ENCODE peak calls at places on chromosomes 13 and 19, in six cellular contexts. E is SK-N-SH, J is A549, X is GM12878, D is H1, Y is HepG2. G is an unnamed sample.

GRCh38 chr13:48241651-48242050 is 8.6 kb downstream of the ITM2B start:
- DNase-seq in E (no peak), J (no peak), X (no peak), D (no peak), Y (no peak), G (no peak)

GRCh38 chr13:38582133-38582532 is 104.7 kb upstream of the FREM2 start:
- DNase-seq in E (peak), J (peak), X (no peak), D (no peak), Y (peak), G (peak)

GRCh38 chr19:3243851-3244700 is 19.6 kb downstream of the CELF5 start:
- DNase-seq in E (no peak), J (no peak), X (no peak), D (no peak), Y (peak), G (peak)

GRCh38 chr13:93227906-93228801 is 1.5 kb downstream of the GPC6 start:
- DNase-seq in E (peak), J (no peak), X (no peak), D (no peak), Y (peak), G (peak)

GRCh38 chr19:10780368-10780767 is 55.6 kb downstream of the TMED1 start:
- DNase-seq in E (no peak), J (no peak), X (no peak), D (no peak), Y (no peak), G (no peak)

GRCh38 chr19:7953060-7953459 is 9.6 kb upstream of the TIMM44 start:
- DNase-seq in E (no peak), J (no peak), X (no peak), D (no peak), Y (no peak), G (no peak)

GRCh38 chr19:52734340-52734892 is 428 bp downstream of the ZNF611 start:
- DNase-seq in E (peak), J (no peak), X (no peak), D (no peak), Y (no peak), G (peak)

GRCh38 chr13:98742961-98743360 is 9.5 kb downstream of the SLC15A1 start:
- DNase-seq in E (no peak), J (no peak), X (no peak), D (no peak), Y (no peak), G (no peak)

GRCh38 chr13:100528353-100528752 is 60.2 kb downstream of the GGACT start:
- DNase-seq in E (no peak), J (no peak), X (no peak), D (no peak), Y (no peak), G (no peak)

GRCh38 chr13:49020940-49021548 is 45.3 kb downstream of the FNDC3A start:
- DNase-seq in E (no peak), J (no peak), X (no peak), D (peak), Y (no peak), G (no peak)

DNA sequence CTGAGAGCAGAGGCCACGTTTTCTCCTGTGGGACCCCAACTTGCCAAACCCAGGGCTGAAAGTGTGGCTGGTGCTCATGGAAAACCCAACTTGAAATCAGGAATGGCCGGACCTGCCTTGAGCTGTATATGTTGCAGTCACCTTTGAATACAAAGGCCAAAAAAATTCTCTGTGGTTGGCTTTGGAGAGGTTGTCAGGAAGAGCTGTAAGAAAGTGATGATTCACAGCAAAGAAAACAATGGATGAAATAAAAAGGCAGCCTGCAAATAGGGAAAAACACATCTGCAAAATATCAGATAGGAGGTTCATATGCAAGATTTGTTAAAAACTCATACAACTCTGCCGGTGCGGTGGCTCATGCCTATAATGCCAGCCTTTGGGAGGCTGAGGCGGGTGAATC is 715.8 kb downstream of the UQCRFS1 start:
- DNase-seq in E (no peak), J (no peak), X (no peak), D (no peak), Y (no peak), G (no peak)
- TF ChIP-seq CHD2 in E (no peak), J (no peak), X (no peak), D (no peak), Y (no peak), G (no peak)

DNA sequence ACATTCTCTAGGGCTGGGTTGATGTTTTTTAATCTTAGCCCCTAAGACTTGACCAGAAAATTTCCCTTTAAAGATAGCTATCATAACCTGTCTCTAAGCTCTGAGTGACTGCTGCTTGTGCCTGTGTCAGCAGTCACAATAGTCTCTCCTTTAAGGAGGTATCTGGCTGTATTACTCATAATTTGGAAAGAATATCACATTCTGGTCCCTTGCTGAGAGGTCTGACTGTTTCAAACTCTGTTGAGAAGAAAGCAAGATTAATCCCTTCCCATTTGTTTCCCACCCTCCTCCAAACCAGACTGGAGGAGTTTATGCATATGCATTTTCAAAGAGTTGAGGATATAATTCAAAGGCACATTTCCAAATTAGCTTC is 2.3 kb downstream of the HTR2A start:
- DNase-seq in E (no peak), J (no peak), X (no peak), D (no peak), Y (no peak), G (no peak)
- TF ChIP-seq CHD2 in E (no peak), J (no peak), X (no peak), D (no peak), Y (no peak), G (no peak)

GRCh38 chr19:55704494-55705245 is 29.6 kb downstream of the EPN1 start:
- DNase-seq in E (no peak), J (no peak), X (no peak), D (no peak), Y (no peak), G (no peak)

GRCh38 chr19:55700813-55701212 is 25.8 kb downstream of the EPN1 start:
- DNase-seq in E (no peak), J (no peak), X (no peak), D (no peak), Y (no peak), G (no peak)

GRCh38 chr19:55705972-55706371 is 30.9 kb downstream of the EPN1 start:
- DNase-seq in E (no peak), J (no peak), X (no peak), D (no peak), Y (no peak), G (no peak)

GRCh38 chr19:55702131-55702627 is 27.2 kb downstream of the EPN1 start:
- DNase-seq in E (peak), J (no peak), X (no peak), D (no peak), Y (no peak), G (peak)

DNA sequence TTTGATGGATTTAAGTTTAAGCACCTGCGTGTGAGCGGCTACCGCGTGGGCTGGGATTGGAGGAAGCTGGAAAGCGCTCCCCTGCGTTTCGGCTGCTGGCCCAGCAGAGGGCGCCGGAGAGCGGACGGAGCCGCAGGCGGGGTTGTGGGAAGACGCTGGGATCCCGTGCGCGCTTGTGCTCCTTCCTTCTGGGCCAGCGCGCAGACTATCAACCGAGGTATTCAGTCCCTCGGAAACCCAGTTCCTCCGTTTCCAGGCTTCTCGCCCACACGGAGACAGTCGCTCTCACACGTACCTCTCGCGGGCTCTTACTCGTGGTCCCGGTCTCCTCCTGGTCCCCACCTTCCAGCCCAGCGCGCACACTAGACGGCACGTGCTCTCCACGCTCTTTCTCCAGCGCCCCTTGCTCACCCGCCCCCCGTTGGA is 28.8 kb downstream of the EPN1 start:
- DNase-seq in E (peak), J (no peak), X (no peak), D (peak), Y (no peak), G (peak)
- TF ChIP-seq CHD2 in E (no peak), J (no peak), X (no peak), D (no peak), Y (no peak), G (no peak)

DNA sequence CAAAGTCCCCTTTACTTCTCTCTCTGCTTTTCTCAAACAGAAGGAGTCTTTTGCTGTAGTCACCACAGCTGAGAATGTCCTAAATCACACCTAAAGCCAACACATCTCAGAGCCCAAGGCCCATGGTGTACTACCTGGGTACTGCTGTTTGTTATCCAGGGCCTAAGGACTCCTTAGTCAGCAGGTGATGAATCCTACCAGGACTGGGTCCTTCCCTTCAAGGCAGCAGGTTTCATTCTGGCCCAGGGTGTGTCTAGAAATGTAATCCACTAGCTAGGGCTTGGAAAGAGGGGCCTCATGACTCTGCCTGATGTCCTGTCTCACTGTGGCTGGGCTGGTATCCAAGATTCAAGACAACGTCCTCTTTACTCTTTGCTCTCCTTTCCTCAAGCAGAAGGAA is 36.2 kb upstream of the ENOX1 start:
- DNase-seq in E (no peak), J (no peak), X (no peak), D (no peak), Y (no peak), G (no peak)
- TF ChIP-seq CHD2 in E (no peak), J (no peak), X (no peak), D (no peak), Y (no peak), G (no peak)

GRCh38 chr13:51721485-51721884 is 82.5 kb downstream of the DHRS12 start:
- DNase-seq in E (no peak), J (no peak), X (peak), D (no peak), Y (no peak), G (no peak)
- TF ChIP-seq CHD2 in E (no peak), J (no peak), X (no peak), D (no peak), Y (no peak), G (no peak)

DNA sequence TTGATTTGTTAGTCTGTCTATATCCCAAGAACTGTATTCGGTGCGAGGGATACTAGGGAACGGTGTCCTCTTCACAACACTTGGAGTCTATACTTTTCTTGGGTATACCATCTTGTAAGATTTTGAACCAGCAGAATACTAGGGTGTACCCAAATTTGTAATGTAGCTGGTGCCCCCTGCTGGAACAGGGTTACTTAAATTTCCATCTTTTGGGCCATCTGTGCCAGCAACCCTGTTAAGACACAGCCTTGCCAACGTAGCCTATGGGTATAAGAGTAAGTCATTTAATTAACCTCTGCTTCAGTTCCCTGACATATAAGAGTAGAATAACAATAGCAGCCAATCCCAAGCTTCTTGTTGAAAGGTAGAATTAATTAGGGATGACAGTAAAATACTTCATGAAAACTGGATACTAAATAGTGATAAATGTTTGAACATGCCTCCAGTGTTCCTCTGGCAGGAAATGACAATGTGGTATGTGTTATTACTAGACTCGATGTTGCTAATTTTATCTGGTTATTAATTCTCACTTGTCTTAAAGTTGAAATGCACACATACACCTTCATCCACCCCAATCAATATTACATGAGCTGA is 607.6 kb downstream of the FGF9 start:
- DNase-seq in E (peak), J (no peak), X (peak), D (peak), Y (peak), G (peak)
- TF ChIP-seq CHD2 in E (no peak), J (no peak), X (no peak), D (no peak), Y (no peak), G (no peak)

DNA sequence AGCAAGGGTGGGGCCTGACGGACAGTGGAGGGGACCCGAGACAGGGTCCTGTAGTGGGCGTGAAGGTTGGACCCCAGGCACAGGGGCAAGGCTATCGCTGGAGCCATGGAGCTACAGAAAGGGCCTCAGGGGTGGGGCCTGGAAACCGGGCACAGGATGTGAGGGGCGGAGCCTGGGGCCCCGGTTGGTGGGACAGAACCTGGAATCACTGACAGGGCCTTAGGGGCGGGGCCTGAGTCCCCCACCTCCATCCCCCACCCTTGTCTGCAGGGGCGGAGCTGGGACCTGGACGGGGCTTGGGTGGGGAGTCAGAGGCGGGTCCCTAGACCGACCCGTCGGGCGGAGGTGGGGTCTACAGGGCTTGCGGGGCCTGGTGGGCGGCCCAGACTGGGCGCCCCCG is 26.0 kb downstream of the DCAF15 start:
- DNase-seq in E (peak), J (no peak), X (no peak), D (peak), Y (no peak), G (peak)
- TF ChIP-seq CHD2 in E (no peak), J (no peak), X (no peak), D (no peak), Y (no peak), G (no peak)

GRCh38 chr19:5314012-5314906 is 26.4 kb downstream of the PTPRS start:
- DNase-seq in E (no peak), J (peak), X (no peak), D (no peak), Y (peak), G (no peak)
- TF ChIP-seq CHD2 in E (no peak), J (no peak), X (no peak), D (no peak), Y (no peak), G (no peak)

G was measured in K562.